ENCODE peak calls at places on chromosomes 3 and 15, in ten cellular contexts. One of them, this sample, is unnamed.
A peak's percentile ranks its signal among the peaks of the same experiment; 100 is the strongest.

GRCh38 chr3:31877559-31877958 is 103.5 kb downstream of the OSBPL10 start:
- DNase-seq in kidney: no peak
- DNase-seq in K562: no peak
- DNase-seq in astrocyte of the cerebellum: no peak
- DNase-seq in heart right ventricle: no peak
- DNase-seq in choroid plexus epithelial cell: no peak
- DNase-seq in psoas muscle: no peak
- DNase-seq in fibroblast of lung: no peak
- DNase-seq in breast epithelium: no peak
- DNase-seq in hepatocyte: no peak
- DNase-seq in this sample: no peak

GRCh38 chr3:45981321-45982038 is 14.1 kb downstream of the FYCO1 start:
- DNase-seq in hepatocyte: no peak
- DNase-seq in K562: peak; percentile 51
- DNase-seq in astrocyte of the cerebellum: no peak
- DNase-seq in heart right ventricle: no peak
- DNase-seq in breast epithelium: no peak
- DNase-seq in fibroblast of lung: peak; percentile 25
- DNase-seq in psoas muscle: no peak
- DNase-seq in choroid plexus epithelial cell: peak; percentile 56
- DNase-seq in kidney: no peak
- DNase-seq in this sample: no peak

GRCh38 chr3:69309810-69310209 is 76.1 kb downstream of the FRMD4B start:
- DNase-seq in K562: no peak
- DNase-seq in fibroblast of lung: peak; percentile 43
- DNase-seq in kidney: no peak
- DNase-seq in choroid plexus epithelial cell: peak; percentile 75
- DNase-seq in psoas muscle: no peak
- DNase-seq in breast epithelium: no peak
- DNase-seq in astrocyte of the cerebellum: peak; percentile 29
- DNase-seq in hepatocyte: peak; percentile 58
- DNase-seq in heart right ventricle: no peak
- DNase-seq in this sample: no peak

GRCh38 chr3:154176036-154176435 is 54.8 kb downstream of the ARHGEF26 start:
- DNase-seq in kidney: no peak
- DNase-seq in astrocyte of the cerebellum: no peak
- DNase-seq in heart right ventricle: no peak
- DNase-seq in K562: no peak
- DNase-seq in psoas muscle: no peak
- DNase-seq in hepatocyte: no peak
- DNase-seq in fibroblast of lung: no peak
- DNase-seq in breast epithelium: no peak
- DNase-seq in choroid plexus epithelial cell: no peak
- DNase-seq in this sample: no peak

GRCh38 chr15:88701561-88702095 is 62.8 kb downstream of the ISG20 start:
- DNase-seq in heart right ventricle: no peak
- DNase-seq in astrocyte of the cerebellum: no peak
- DNase-seq in hepatocyte: peak; percentile 33
- DNase-seq in choroid plexus epithelial cell: peak; percentile 5
- DNase-seq in fibroblast of lung: no peak
- DNase-seq in K562: peak; percentile 42
- DNase-seq in breast epithelium: no peak
- DNase-seq in kidney: no peak
- DNase-seq in psoas muscle: no peak
- DNase-seq in this sample: no peak

GRCh38 chr3:126510323-126510910 is 7.2 kb downstream of the UROC1 start:
- DNase-seq in breast epithelium: no peak
- DNase-seq in psoas muscle: peak; percentile 7
- DNase-seq in fibroblast of lung: no peak
- DNase-seq in choroid plexus epithelial cell: no peak
- DNase-seq in heart right ventricle: no peak
- DNase-seq in hepatocyte: no peak
- DNase-seq in kidney: peak; percentile 60
- DNase-seq in astrocyte of the cerebellum: no peak
- DNase-seq in K562: no peak
- DNase-seq in this sample: no peak

GRCh38 chr15:89130194-89130593 is 41.9 kb downstream of the ABHD2 start:
- DNase-seq in choroid plexus epithelial cell: no peak
- DNase-seq in psoas muscle: no peak
- DNase-seq in K562: no peak
- DNase-seq in astrocyte of the cerebellum: no peak
- DNase-seq in hepatocyte: no peak
- DNase-seq in kidney: no peak
- DNase-seq in breast epithelium: no peak
- DNase-seq in fibroblast of lung: no peak
- DNase-seq in heart right ventricle: no peak
- DNase-seq in this sample: no peak

GRCh38 chr3:99419111-99419510 is 219.3 kb upstream of the COL8A1 start:
- DNase-seq in K562: no peak
- DNase-seq in heart right ventricle: no peak
- DNase-seq in kidney: no peak
- DNase-seq in choroid plexus epithelial cell: peak; percentile 90
- DNase-seq in breast epithelium: no peak
- DNase-seq in psoas muscle: no peak
- DNase-seq in hepatocyte: no peak
- DNase-seq in fibroblast of lung: no peak
- DNase-seq in astrocyte of the cerebellum: peak; percentile 34
- DNase-seq in this sample: no peak

GRCh38 chr3:131388400-131388799 is 6.8 kb downstream of the NUDT16 start:
- DNase-seq in hepatocyte: no peak
- DNase-seq in psoas muscle: no peak
- DNase-seq in fibroblast of lung: no peak
- DNase-seq in heart right ventricle: no peak
- DNase-seq in breast epithelium: no peak
- DNase-seq in kidney: no peak
- DNase-seq in K562: no peak
- DNase-seq in astrocyte of the cerebellum: no peak
- DNase-seq in choroid plexus epithelial cell: peak; percentile 24
- DNase-seq in this sample: no peak

GRCh38 chr15:39587291-39587909 is 6.5 kb downstream of the THBS1 start:
- DNase-seq in astrocyte of the cerebellum: no peak
- DNase-seq in psoas muscle: no peak
- DNase-seq in heart right ventricle: no peak
- DNase-seq in kidney: peak; percentile 74
- DNase-seq in hepatocyte: no peak
- DNase-seq in fibroblast of lung: peak; percentile 23
- DNase-seq in breast epithelium: no peak
- DNase-seq in K562: no peak
- DNase-seq in choroid plexus epithelial cell: no peak
- DNase-seq in this sample: peak; percentile 11

GRCh38 chr15:89132611-89133242 is 44.5 kb downstream of the ABHD2 start:
- DNase-seq in kidney: no peak
- DNase-seq in heart right ventricle: no peak
- DNase-seq in choroid plexus epithelial cell: no peak
- DNase-seq in breast epithelium: no peak
- DNase-seq in astrocyte of the cerebellum: no peak
- DNase-seq in fibroblast of lung: no peak
- DNase-seq in hepatocyte: no peak
- DNase-seq in K562: no peak
- DNase-seq in psoas muscle: no peak
- DNase-seq in this sample: no peak

GRCh38 chr3:108528459-108529231 is 18.2 kb upstream of the MYH15 start:
- DNase-seq in astrocyte of the cerebellum: no peak
- DNase-seq in choroid plexus epithelial cell: peak; percentile 12
- DNase-seq in K562: no peak
- DNase-seq in fibroblast of lung: no peak
- DNase-seq in kidney: no peak
- DNase-seq in heart right ventricle: no peak
- DNase-seq in hepatocyte: no peak
- DNase-seq in psoas muscle: no peak
- DNase-seq in breast epithelium: no peak
- DNase-seq in this sample: no peak

GRCh38 chr3:59273976-59274375 is 224.2 kb upstream of the CFAP20DC start:
- DNase-seq in fibroblast of lung: no peak
- DNase-seq in choroid plexus epithelial cell: peak; percentile 16
- DNase-seq in kidney: no peak
- DNase-seq in astrocyte of the cerebellum: no peak
- DNase-seq in K562: no peak
- DNase-seq in psoas muscle: no peak
- DNase-seq in breast epithelium: no peak
- DNase-seq in hepatocyte: no peak
- DNase-seq in heart right ventricle: no peak
- DNase-seq in this sample: no peak

GRCh38 chr3:144463916-144464315 is 492.3 kb downstream of the DIPK2A start:
- DNase-seq in astrocyte of the cerebellum: no peak
- DNase-seq in heart right ventricle: no peak
- DNase-seq in kidney: no peak
- DNase-seq in choroid plexus epithelial cell: no peak
- DNase-seq in breast epithelium: no peak
- DNase-seq in hepatocyte: no peak
- DNase-seq in fibroblast of lung: peak; percentile 8
- DNase-seq in K562: no peak
- DNase-seq in psoas muscle: no peak
- DNase-seq in this sample: no peak

GRCh38 chr3:24450142-24450932 is 44.3 kb downstream of the THRB start:
- DNase-seq in K562: no peak
- DNase-seq in heart right ventricle: no peak
- DNase-seq in breast epithelium: no peak
- DNase-seq in psoas muscle: no peak
- DNase-seq in astrocyte of the cerebellum: no peak
- DNase-seq in fibroblast of lung: peak; percentile 4
- DNase-seq in kidney: no peak
- DNase-seq in hepatocyte: peak; percentile 28
- DNase-seq in choroid plexus epithelial cell: no peak
- DNase-seq in this sample: no peak
- TF ChIP-seq CTCF in K562: no peak
- TF ChIP-seq CTCF in heart right ventricle: no peak
- TF ChIP-seq CTCF in breast epithelium: no peak
- TF ChIP-seq CTCF in psoas muscle: no peak
- TF ChIP-seq CTCF in astrocyte of the cerebellum: no peak
- TF ChIP-seq CTCF in fibroblast of lung: no peak
- TF ChIP-seq CTCF in kidney: no peak
- TF ChIP-seq CTCF in hepatocyte: no peak
- TF ChIP-seq CTCF in choroid plexus epithelial cell: no peak
- TF ChIP-seq CTCF in this sample: no peak

DNA sequence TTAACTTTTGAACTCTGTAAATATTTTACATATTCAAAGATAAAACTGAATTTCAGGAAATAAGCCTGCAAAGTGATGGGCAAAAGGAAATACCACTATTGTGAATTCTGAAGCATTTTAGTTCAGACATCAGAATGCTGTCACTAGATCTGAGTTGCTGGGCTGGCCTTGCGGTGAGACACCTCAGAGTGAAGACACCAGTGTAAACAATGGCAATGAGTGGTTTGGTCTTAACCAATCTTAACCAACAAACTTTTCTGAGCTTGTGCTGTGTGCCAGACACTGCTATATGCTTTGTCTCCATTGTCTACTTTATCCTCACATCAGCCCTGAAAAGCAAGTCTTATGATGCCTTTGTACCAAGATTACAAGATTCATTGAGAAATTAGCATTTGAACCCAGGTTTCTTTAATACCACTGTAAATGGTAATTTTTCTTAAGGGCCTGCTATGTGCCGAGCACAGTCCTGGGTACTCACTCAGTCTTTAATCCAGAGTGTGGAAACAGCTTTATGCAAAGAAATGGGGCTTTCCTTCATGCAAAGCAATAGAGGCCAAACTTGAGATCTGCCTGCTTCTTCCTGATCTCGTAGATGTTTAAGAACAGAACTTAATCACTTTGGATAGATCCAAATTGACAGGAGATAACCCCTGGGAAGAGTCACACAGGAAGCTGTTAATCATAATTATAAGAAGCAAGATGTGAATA is 55.0 kb downstream of the TMEM39A start:
- DNase-seq in astrocyte of the cerebellum: no peak
- DNase-seq in breast epithelium: no peak
- DNase-seq in hepatocyte: no peak
- DNase-seq in psoas muscle: no peak
- DNase-seq in choroid plexus epithelial cell: no peak
- DNase-seq in K562: no peak
- DNase-seq in heart right ventricle: no peak
- DNase-seq in kidney: no peak
- DNase-seq in fibroblast of lung: no peak
- DNase-seq in this sample: no peak
- H3K4me3 ChIP-seq in astrocyte of the cerebellum: no peak overlapping the region
- H3K4me3 ChIP-seq in breast epithelium: no peak overlapping the region
- H3K4me3 ChIP-seq in hepatocyte: no peak overlapping the region
- H3K4me3 ChIP-seq in psoas muscle: no peak overlapping the region
- H3K4me3 ChIP-seq in choroid plexus epithelial cell: no peak overlapping the region
- H3K4me3 ChIP-seq in K562: no peak overlapping the region
- H3K4me3 ChIP-seq in heart right ventricle: no peak overlapping the region
- H3K4me3 ChIP-seq in kidney: no peak overlapping the region
- H3K4me3 ChIP-seq in fibroblast of lung: no peak overlapping the region
- H3K4me3 ChIP-seq in this sample: no peak overlapping the region

GRCh38 chr3:44079916-44080315 is 161.8 kb upstream of the TOPAZ1 start:
- DNase-seq in breast epithelium: no peak
- DNase-seq in K562: no peak
- DNase-seq in fibroblast of lung: no peak
- DNase-seq in psoas muscle: no peak
- DNase-seq in kidney: no peak
- DNase-seq in hepatocyte: no peak
- DNase-seq in choroid plexus epithelial cell: no peak
- DNase-seq in heart right ventricle: no peak
- DNase-seq in astrocyte of the cerebellum: no peak
- DNase-seq in this sample: no peak

GRCh38 chr3:44076221-44076829 is 165.4 kb upstream of the TOPAZ1 start:
- DNase-seq in hepatocyte: no peak
- DNase-seq in psoas muscle: no peak
- DNase-seq in choroid plexus epithelial cell: no peak
- DNase-seq in K562: no peak
- DNase-seq in breast epithelium: no peak
- DNase-seq in kidney: no peak
- DNase-seq in astrocyte of the cerebellum: no peak
- DNase-seq in heart right ventricle: no peak
- DNase-seq in fibroblast of lung: no peak
- DNase-seq in this sample: no peak

GRCh38 chr3:44074181-44074580 is 167.5 kb upstream of the TOPAZ1 start:
- DNase-seq in heart right ventricle: no peak
- DNase-seq in hepatocyte: no peak
- DNase-seq in astrocyte of the cerebellum: no peak
- DNase-seq in K562: no peak
- DNase-seq in breast epithelium: no peak
- DNase-seq in choroid plexus epithelial cell: no peak
- DNase-seq in psoas muscle: no peak
- DNase-seq in kidney: no peak
- DNase-seq in fibroblast of lung: no peak
- DNase-seq in this sample: no peak

GRCh38 chr3:44078863-44079262 is 162.8 kb upstream of the TOPAZ1 start:
- DNase-seq in kidney: no peak
- DNase-seq in psoas muscle: no peak
- DNase-seq in choroid plexus epithelial cell: no peak
- DNase-seq in hepatocyte: no peak
- DNase-seq in K562: no peak
- DNase-seq in fibroblast of lung: no peak
- DNase-seq in breast epithelium: no peak
- DNase-seq in astrocyte of the cerebellum: no peak
- DNase-seq in heart right ventricle: no peak
- DNase-seq in this sample: no peak

GRCh38 chr3:44077267-44077666 is 164.4 kb upstream of the TOPAZ1 start:
- DNase-seq in K562: no peak
- DNase-seq in choroid plexus epithelial cell: peak; percentile 45
- DNase-seq in kidney: no peak
- DNase-seq in heart right ventricle: no peak
- DNase-seq in hepatocyte: peak; percentile 46
- DNase-seq in astrocyte of the cerebellum: no peak
- DNase-seq in breast epithelium: no peak
- DNase-seq in fibroblast of lung: no peak
- DNase-seq in psoas muscle: no peak
- DNase-seq in this sample: no peak
- TF ChIP-seq CTCF in K562: no peak
- TF ChIP-seq CTCF in choroid plexus epithelial cell: peak; percentile 48
- TF ChIP-seq CTCF in kidney: no peak
- TF ChIP-seq CTCF in heart right ventricle: no peak
- TF ChIP-seq CTCF in hepatocyte: peak; percentile 34
- TF ChIP-seq CTCF in astrocyte of the cerebellum: peak; percentile 12
- TF ChIP-seq CTCF in breast epithelium: no peak
- TF ChIP-seq CTCF in fibroblast of lung: peak; percentile 22
- TF ChIP-seq CTCF in psoas muscle: no peak
- TF ChIP-seq CTCF in this sample: peak; percentile 5

GRCh38 chr15:66715181-66715624 is 13.2 kb downstream of the SMAD6 start:
- DNase-seq in K562: no peak
- DNase-seq in psoas muscle: no peak
- DNase-seq in breast epithelium: no peak
- DNase-seq in heart right ventricle: no peak
- DNase-seq in choroid plexus epithelial cell: no peak
- DNase-seq in astrocyte of the cerebellum: no peak
- DNase-seq in hepatocyte: peak; percentile 38
- DNase-seq in fibroblast of lung: no peak
- DNase-seq in kidney: no peak
- DNase-seq in this sample: no peak
- H3K4me3 ChIP-seq in K562: no peak overlapping the region
- H3K4me3 ChIP-seq in psoas muscle: no peak overlapping the region
- H3K4me3 ChIP-seq in breast epithelium: no peak overlapping the region
- H3K4me3 ChIP-seq in heart right ventricle: no peak overlapping the region
- H3K4me3 ChIP-seq in choroid plexus epithelial cell: no peak overlapping the region
- H3K4me3 ChIP-seq in astrocyte of the cerebellum: no peak overlapping the region
- H3K4me3 ChIP-seq in hepatocyte: no peak overlapping the region
- H3K4me3 ChIP-seq in fibroblast of lung: no peak overlapping the region
- H3K4me3 ChIP-seq in kidney: no peak overlapping the region
- H3K4me3 ChIP-seq in this sample: no peak overlapping the region

This sample was measured in HFF-Myc.